ENCODE peak calls at places on chromosomes 5 and 9, in eight cellular contexts. H is H1, A is colonic mucosa, N is A549, R is PC-3, Y is body of pancreas, Q is endothelial cell of umbilical vein, V is neural progenitor cell. X is an unnamed sample.
A peak's percentile ranks its signal among the peaks of the same experiment; 100 is the strongest.

GRCh38 chr9:92726971-92727715 is 37.5 kb downstream of the BICD2 start:
- DNase-seq in Y (no peak), N (no peak), R (no peak), V (peak; percentile 56), A (no peak), H (no peak), Q (peak; percentile 62), X (no peak)

GRCh38 chr9:128818839-128819715 is 777 bp downstream of the ENDOG start:
- DNase-seq in A (peak; percentile 36), Y (peak; percentile 51), V (peak; percentile 71), R (peak; percentile 16), N (peak; percentile 35), Q (peak; percentile 29), H (no peak), X (peak; percentile 40)

GRCh38 chr9:114691046-114691955 is 9.3 kb upstream of the TEX48 start:
- DNase-seq in V (no peak), Y (no peak), R (peak; percentile 96), H (no peak), N (peak; percentile 78), A (no peak), Q (peak; percentile 23), X (no peak)

GRCh38 chr9:128271512-128271911 is 4.3 kb downstream of the GOLGA2 start:
- DNase-seq in Y (no peak), N (no peak), H (no peak), R (peak; percentile 31), V (no peak), A (no peak), Q (no peak), X (no peak)

GRCh38 chr5:168401880-168402279 is 84.4 kb upstream of the RARS1 start:
- DNase-seq in A (no peak), Q (no peak), V (no peak), R (peak; percentile 72), N (no peak), H (no peak), Y (peak; percentile 54), X (no peak)

GRCh38 chr5:150506571-150507282 is 1.2 kb upstream of the NDST1 start:
- DNase-seq in Y (no peak), R (no peak), N (no peak), H (no peak), Q (no peak), V (no peak), A (no peak), X (no peak)

GRCh38 chr9:80066931-80067330 is 495.2 kb downstream of the TLE4 start:
- DNase-seq in A (no peak), V (peak; percentile 88), Q (no peak), N (no peak), R (no peak), Y (no peak), H (no peak), X (no peak)

GRCh38 chr9:89871871-89872331 is 267.1 kb downstream of the GADD45G start:
- DNase-seq in V (no peak), Q (no peak), R (no peak), N (no peak), A (no peak), Y (no peak), H (no peak), X (no peak)

GRCh38 chr5:154368041-154368800 is 77.6 kb upstream of the SAP30L start:
- DNase-seq in A (no peak), V (peak; percentile 83), H (peak; percentile 47), R (peak; percentile 95), Q (peak; percentile 86), N (peak; percentile 89), Y (peak; percentile 53), X (no peak)

GRCh38 chr9:35341585-35341984 is 148.3 kb upstream of the RUSC2 start:
- DNase-seq in A (no peak), N (no peak), V (no peak), Y (peak; percentile 73), Q (peak; percentile 94), H (no peak), R (no peak), X (peak; percentile 4)

GRCh38 chr9:17229945-17230560 is 95.2 kb downstream of the CNTLN start:
- DNase-seq in Y (no peak), R (peak; percentile 3), Q (no peak), A (no peak), V (no peak), H (no peak), N (no peak), X (no peak)

GRCh38 chr9:37818849-37819248 is 18.3 kb downstream of the DCAF10 start:
- DNase-seq in A (no peak), H (no peak), R (no peak), N (no peak), Q (no peak), V (no peak), Y (no peak), X (no peak)

GRCh38 chr9:99905833-99906402 is 536 bp upstream of the STX17 start:
- DNase-seq in N (no peak), A (peak; percentile 25), Y (peak; percentile 43), Q (no peak), R (peak; percentile 74), V (no peak), H (no peak), X (no peak)

GRCh38 chr5:93578179-93578812 is 2.7 kb downstream of the NR2F1-AS1 start:
- DNase-seq in Y (no peak), V (peak; percentile 72), R (no peak), N (no peak), H (no peak), Q (no peak), A (no peak), X (no peak)

GRCh38 chr5:114055318-114055788 is 306.5 kb upstream of the KCNN2 start:
- DNase-seq in Q (peak; percentile 24), V (peak; percentile 90), H (peak; percentile 44), A (peak; percentile 20), R (no peak), N (no peak), Y (peak; percentile 79), X (peak; percentile 4)

GRCh38 chr9:32385135-32385884 is 867 bp downstream of the ACO1 start:
- DNase-seq in Y (no peak), Q (no peak), A (no peak), H (no peak), V (no peak), R (no peak), N (peak; percentile 15), X (no peak)

GRCh38 chr9:32384364-32385134 is at the start of gene ACO1:
- DNase-seq in H (peak; percentile 64), R (peak; percentile 81), Q (peak; percentile 91), N (peak; percentile 84), V (peak; percentile 96), Y (peak; percentile 93), A (peak; percentile 93), X (peak; percentile 93)

GRCh38 chr9:32385885-32386283 is 1.4 kb downstream of the ACO1 start:
- DNase-seq in N (no peak), R (no peak), Q (no peak), H (no peak), Y (no peak), V (no peak), A (no peak), X (no peak)

GRCh38 chr9:32389365-32389764 is 4.9 kb downstream of the ACO1 start:
- DNase-seq in H (no peak), A (no peak), Y (no peak), N (no peak), Q (no peak), R (no peak), V (no peak), X (no peak)

DNA sequence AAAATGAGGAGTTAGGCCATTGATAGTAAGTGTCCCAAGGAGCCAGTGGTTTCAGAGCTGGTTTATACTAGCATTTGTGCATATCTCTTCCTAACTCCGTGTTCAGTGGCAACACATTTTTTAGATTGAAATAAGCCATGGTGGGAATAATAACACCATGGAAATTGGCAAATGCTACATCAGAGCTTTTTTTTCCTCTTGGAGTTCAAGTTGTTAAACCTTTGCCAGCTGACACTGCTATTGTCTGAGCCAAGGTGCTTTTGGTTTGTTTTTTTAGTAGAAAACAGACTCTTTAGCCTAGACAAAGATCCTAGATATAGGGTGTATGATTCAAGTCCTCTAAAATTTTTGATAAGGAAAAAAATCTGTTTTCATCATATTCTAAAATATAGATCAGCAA is 2.8 kb downstream of the ACO1 start:
- DNase-seq in R (no peak), N (no peak), Q (peak; percentile 55), V (no peak), A (no peak), Y (peak; percentile 39), H (no peak), X (no peak)
- H3K4me1 ChIP-seq in R (peaks cover 4% of the 10 kb centered on the region), N (peaks cover 5% of the 10 kb centered on the region), Q (peaks cover 28% of the 10 kb centered on the region), V (no peaks in the 10 kb centered on the region), A (no peaks in the 10 kb centered on the region), Y (peaks cover 59% of the 10 kb centered on the region), H (peaks cover 4% of the 10 kb centered on the region), X (peaks cover 8% of the 10 kb centered on the region)

GRCh38 chr9:133375116-133375723 is 640 bp downstream of the SURF4 start:
- DNase-seq in N (peak; percentile 71), Y (peak; percentile 68), R (no peak), A (peak; percentile 73), V (peak; percentile 49), H (no peak), Q (peak; percentile 58), X (peak; percentile 62)
- TF ChIP-seq CTCF in N (peak; percentile 45), Y (no peak), R (no peak), A (no peak), V (peak; percentile 37), H (peak; percentile 33), Q (no peak), X (no peak)

DNA sequence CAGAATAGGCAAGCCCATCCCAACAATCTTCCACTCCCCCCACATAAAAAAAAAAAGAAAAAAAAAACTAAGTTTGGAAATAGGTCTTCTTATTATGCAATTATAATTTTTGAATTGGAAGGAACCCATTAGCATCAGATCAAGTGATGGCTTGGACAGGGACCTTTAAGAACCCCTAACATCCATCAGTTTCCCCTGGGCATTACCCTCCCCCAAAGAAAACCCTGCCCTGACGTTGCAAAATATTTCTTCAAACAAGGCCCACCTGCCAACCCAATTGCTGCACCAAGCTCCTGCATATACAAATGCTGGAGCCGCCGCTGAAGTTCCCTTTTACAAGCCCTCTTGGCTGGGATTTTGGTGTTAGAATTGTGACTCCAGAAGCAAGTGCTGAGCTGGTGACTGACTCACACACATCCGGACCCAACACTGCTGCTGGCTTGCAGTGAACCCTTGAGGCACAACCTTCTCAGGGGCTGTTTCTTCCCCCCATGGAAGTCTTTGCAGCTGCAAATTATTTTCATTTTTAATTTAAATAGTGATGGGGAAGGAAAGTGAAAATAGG is 56.1 kb upstream of the AFAP1L1 start:
- DNase-seq in V (no peak), R (peak; percentile 60), H (no peak), Y (peak; percentile 39), Q (no peak), N (no peak), A (no peak), X (peak; percentile 17)
- H3K4me1 ChIP-seq in V (peaks cover 8% of the 10 kb centered on the region), R (no peaks in the 10 kb centered on the region), H (no peaks in the 10 kb centered on the region), Y (peaks cover 2% of the 10 kb centered on the region), Q (peaks cover 25% of the 10 kb centered on the region), N (no peaks in the 10 kb centered on the region), A (no peaks in the 10 kb centered on the region), X (no peaks in the 10 kb centered on the region)

DNA sequence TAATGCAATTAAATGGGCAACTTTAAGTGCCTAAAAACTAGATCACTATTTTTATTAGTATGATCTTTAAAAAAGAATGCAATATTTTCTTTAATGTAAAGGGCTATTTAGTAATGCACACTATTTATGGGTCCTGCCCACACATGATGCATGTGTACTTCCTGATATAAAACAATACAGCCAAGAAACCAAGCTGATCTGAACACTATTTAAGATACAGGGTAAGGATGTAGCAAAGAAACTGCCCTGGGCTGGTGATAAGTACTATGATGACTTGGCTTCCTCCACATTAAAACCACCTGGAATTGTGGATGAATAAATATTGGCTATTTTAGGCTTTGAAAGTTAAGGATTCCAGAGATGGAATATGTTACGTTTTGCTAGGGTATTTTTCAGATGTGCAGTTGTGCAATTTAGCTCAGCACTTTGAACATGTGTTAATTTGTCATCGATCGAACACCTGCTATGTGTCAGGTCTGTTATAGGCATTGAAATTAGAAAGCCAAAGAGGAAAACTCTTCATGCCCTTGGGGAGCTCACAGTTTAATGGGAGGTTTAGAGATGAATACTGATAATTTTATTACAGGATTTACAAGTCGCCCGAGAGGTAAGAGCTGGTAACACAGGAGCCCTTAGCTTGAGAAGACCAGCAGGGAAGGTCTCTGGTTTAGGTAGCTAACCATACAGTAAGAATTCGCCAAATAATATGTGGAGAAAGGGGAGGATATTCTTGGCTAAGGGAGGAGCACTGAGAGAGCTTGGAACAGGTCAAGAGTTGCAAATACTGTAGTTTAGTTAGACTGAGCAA is 276.6 kb downstream of the PLK2 start:
- DNase-seq in H (no peak), Q (peak; percentile 24), N (no peak), Y (no peak), R (peak; percentile 62), A (no peak), V (no peak), X (no peak)
- TF ChIP-seq CTCF in H (no peak), Q (no peak), N (no peak), Y (no peak), R (no peak), A (no peak), V (no peak), X (no peak)